ENCODE peak calls at places on chromosomes 5 and 9, in four cellular contexts. I, P, S and D are unnamed samples.

GRCh38 chr9:85212209-85212608 is 529.5 kb downstream of the AGTPBP1 start:
- DNase-seq in I (no peak), P (no peak), S (no peak), D (no peak)

GRCh38 chr9:19424176-19424779 is 15.5 kb downstream of the ACER2 start:
- DNase-seq in I (no peak), P (no peak), S (no peak), D (no peak)

GRCh38 chr5:109242518-109242917 is 167.3 kb downstream of the PJA2 start:
- DNase-seq in I (no peak), P (no peak), S (no peak), D (no peak)

GRCh38 chr5:157816682-157817268 is 42.2 kb downstream of the CLINT1 start:
- DNase-seq in I (no peak), P (no peak), S (no peak), D (no peak)

GRCh38 chr5:2167671-2168070 is 284.9 kb upstream of the IRX4 start:
- DNase-seq in I (no peak), P (no peak), S (no peak), D (no peak)

GRCh38 chr9:16133556-16134227 is 580.8 kb downstream of the CCDC171 start:
- DNase-seq in I (no peak), P (peak; percentile 84), S (no peak), D (peak; percentile 59)

GRCh38 chr9:75197521-75197920 is 109.2 kb downstream of the OSTF1 start:
- DNase-seq in I (no peak), P (no peak), S (no peak), D (no peak)

GRCh38 chr9:136212345-136212950 is 7.5 kb upstream of the LHX3 start:
- DNase-seq in I (no peak), P (no peak), S (no peak), D (no peak)